ENCODE peak calls at places on chromosomes 11 and 22, in six cellular contexts. F, V, E, I, R and L are unnamed samples.

GRCh38 chr11:6667733-6668374 is 12.2 kb upstream of the DCHS1 start:
- DNase-seq in F (no peak), V (no peak), E (no peak), I (peak), R (no peak), L (peak)

GRCh38 chr11:106381895-106382294 is 304.4 kb downstream of the AASDHPPT start:
- DNase-seq in F (no peak), V (no peak), E (no peak), I (no peak), R (no peak), L (no peak)

GRCh38 chr22:29559030-29559429 is 5.5 kb upstream of the THOC5 start:
- DNase-seq in F (no peak), V (no peak), E (no peak), I (no peak), R (no peak), L (no peak)

GRCh38 chr11:56885182-56885581 is 103.5 kb upstream of the OR5AK2 start:
- DNase-seq in F (no peak), V (no peak), E (no peak), I (no peak), R (no peak), L (no peak)

GRCh38 chr11:57357310-57357709 is 19.2 kb downstream of the P2RX3 start:
- DNase-seq in F (no peak), V (no peak), E (no peak), I (no peak), R (no peak), L (no peak)

GRCh38 chr22:40156001-40156516 is 21.7 kb upstream of the TNRC6B start:
- DNase-seq in F (no peak), V (peak), E (no peak), I (peak), R (no peak), L (peak)

GRCh38 chr11:77130763-77131513 is 2.9 kb downstream of the MYO7A start:
- DNase-seq in F (no peak), V (no peak), E (peak), I (peak), R (no peak), L (peak)

GRCh38 chr11:3182462-3182852 is 17.3 kb upstream of the OSBPL5 start:
- DNase-seq in F (no peak), V (no peak), E (no peak), I (no peak), R (no peak), L (no peak)

GRCh38 chr11:41836426-41836825 is 377.0 kb upstream of the LRRC4C start:
- DNase-seq in F (no peak), V (no peak), E (no peak), I (peak), R (no peak), L (no peak)

GRCh38 chr11:126318642-126319373 is 14.9 kb downstream of the DCPS start:
- DNase-seq in F (no peak), V (peak), E (no peak), I (peak), R (no peak), L (peak)

GRCh38 chr22:19984851-19985811 is 31.5 kb downstream of the ARVCF start:
- DNase-seq in F (no peak), V (no peak), E (peak), I (no peak), R (no peak), L (no peak)
- TF ChIP-seq CTCF in F (no peak), V (no peak), E (no peak), I (no peak), R (no peak), L (no peak)

GRCh38 chr11:118524757-118525465 is 2.4 kb upstream of the TTC36 start:
- DNase-seq in F (no peak), V (no peak), E (no peak), I (no peak), R (no peak), L (no peak)

GRCh38 chr11:118524356-118524755 is 2.9 kb upstream of the TTC36 start:
- DNase-seq in F (no peak), V (no peak), E (no peak), I (no peak), R (no peak), L (no peak)

GRCh38 chr11:118519549-118519948 is 7.7 kb upstream of the TTC36 start:
- DNase-seq in F (no peak), V (no peak), E (no peak), I (no peak), R (no peak), L (no peak)

GRCh38 chr11:118521892-118522311 is 5.4 kb upstream of the TTC36 start:
- DNase-seq in F (no peak), V (no peak), E (no peak), I (peak), R (no peak), L (no peak)

GRCh38 chr11:118522571-118523072 is 4.7 kb upstream of the TTC36 start:
- DNase-seq in F (peak), V (no peak), E (no peak), I (peak), R (no peak), L (peak)
- TF ChIP-seq CTCF in F (peak), V (no peak), E (no peak), I (peak), R (no peak), L (peak)

GRCh38 chr22:32119568-32120235 is 39.4 kb downstream of the C22orf42 start:
- DNase-seq in F (no peak), V (no peak), E (no peak), I (no peak), R (no peak), L (no peak)

GRCh38 chr22:32122899-32123298 is 36.2 kb downstream of the C22orf42 start:
- DNase-seq in F (no peak), V (no peak), E (no peak), I (no peak), R (no peak), L (no peak)

GRCh38 chr22:32123657-32124056 is 35.4 kb downstream of the C22orf42 start:
- DNase-seq in F (peak), V (no peak), E (no peak), I (no peak), R (no peak), L (no peak)

DNA sequence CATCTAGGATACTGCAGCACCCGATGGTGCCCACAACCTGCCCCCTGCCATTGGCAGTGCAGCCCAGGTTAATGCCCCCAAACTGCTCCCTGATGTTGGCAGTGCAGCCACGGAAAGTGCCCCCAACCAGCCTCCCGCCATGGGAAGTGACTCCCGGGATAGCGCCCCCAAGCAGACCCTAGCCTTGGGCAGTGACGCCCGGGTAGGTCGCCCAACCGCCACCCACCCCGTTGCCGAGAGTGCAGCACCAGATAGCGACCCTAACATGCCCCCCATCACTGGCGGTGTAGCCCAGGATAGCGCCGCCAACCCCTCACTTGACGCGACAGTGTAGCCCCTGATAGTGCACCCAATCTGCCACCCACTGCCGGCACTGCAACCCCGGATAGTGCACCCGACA is 38.5 kb downstream of the C22orf42 start:
- DNase-seq in F (no peak), V (no peak), E (no peak), I (no peak), R (no peak), L (no peak)
- TF ChIP-seq CTCF in F (no peak), V (no peak), E (no peak), I (no peak), R (no peak), L (no peak)

GRCh38 chr11:47501095-47501494 is 51.8 kb downstream of the CELF1 start:
- DNase-seq in F (no peak), V (no peak), E (no peak), I (no peak), R (no peak), L (no peak)
- TF ChIP-seq CTCF in F (no peak), V (no peak), E (no peak), I (no peak), R (no peak), L (no peak)

GRCh38 chr11:29629281-29629680 is 387.5 kb downstream of the KCNA4 start:
- DNase-seq in F (no peak), V (no peak), E (no peak), I (peak), R (no peak), L (peak)

GRCh38 chr11:29628584-29628983 is 388.2 kb downstream of the KCNA4 start:
- DNase-seq in F (peak), V (no peak), E (no peak), I (no peak), R (no peak), L (no peak)

GRCh38 chr11:29634744-29635143 is 382.1 kb downstream of the KCNA4 start:
- DNase-seq in F (no peak), V (no peak), E (no peak), I (no peak), R (no peak), L (no peak)

GRCh38 chr11:29634248-29634647 is 382.6 kb downstream of the KCNA4 start:
- DNase-seq in F (no peak), V (no peak), E (no peak), I (peak), R (no peak), L (peak)
- TF ChIP-seq CTCF in F (no peak), V (no peak), E (peak), I (peak), R (no peak), L (peak)

GRCh38 chr11:86403458-86403857 is 28.8 kb downstream of the CCDC81 start:
- DNase-seq in F (no peak), V (no peak), E (no peak), I (no peak), R (no peak), L (no peak)
- TF ChIP-seq CTCF in F (no peak), V (no peak), E (no peak), I (no peak), R (no peak), L (no peak)

GRCh38 chr11:111236355-111236754 is 9.2 kb upstream of the POU2AF2 start:
- DNase-seq in F (no peak), V (no peak), E (no peak), I (no peak), R (no peak), L (no peak)
- TF ChIP-seq CTCF in F (no peak), V (no peak), E (no peak), I (no peak), R (no peak), L (no peak)

GRCh38 chr11:63999349-64000025 is 13.2 kb downstream of the OTUB1 start:
- DNase-seq in F (peak), V (peak), E (peak), I (peak), R (no peak), L (peak)
- TF ChIP-seq CTCF in F (no peak), V (no peak), E (no peak), I (no peak), R (no peak), L (no peak)

DNA sequence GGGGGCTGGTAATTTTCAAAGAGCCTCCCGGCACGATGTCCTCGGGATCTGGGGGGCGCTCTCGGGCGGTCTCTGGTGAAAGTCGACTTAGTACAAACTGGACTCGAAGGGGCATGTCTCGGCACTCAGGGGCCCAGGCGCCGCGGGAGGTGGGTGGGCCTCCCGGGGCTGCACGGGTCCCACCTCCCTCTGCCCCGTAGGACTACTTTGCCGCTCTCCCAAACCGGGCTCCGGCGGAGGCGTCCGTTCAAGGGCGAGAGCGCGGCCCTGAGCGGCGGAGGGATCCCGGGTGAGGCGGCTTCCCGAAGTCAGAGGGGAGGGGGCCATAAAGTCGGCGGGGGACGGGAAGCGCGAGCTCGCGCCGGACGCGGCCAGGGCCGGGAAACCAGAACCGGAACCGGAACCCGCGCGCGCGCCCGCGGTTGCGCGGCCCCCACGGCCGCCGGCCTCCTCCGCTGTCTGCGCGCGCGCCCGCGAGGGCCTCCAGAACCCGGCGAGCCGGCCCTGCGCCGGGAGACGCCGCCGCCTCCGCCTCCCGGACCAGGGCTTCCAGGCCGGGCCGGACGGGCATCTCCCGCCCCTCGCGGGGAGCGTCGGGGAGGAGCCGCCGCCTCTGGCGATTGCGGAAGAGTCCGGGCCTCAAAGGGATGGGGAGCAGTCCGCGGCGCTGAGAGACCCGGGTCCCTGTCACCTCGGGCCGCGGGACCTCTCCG is at the start of gene ARHGEF12:
- DNase-seq in F (peak), V (peak), E (peak), I (peak), R (peak), L (peak)
- TF ChIP-seq CTCF in F (no peak), V (no peak), E (peak), I (no peak), R (peak), L (peak)

GRCh38 chr22:24191381-24191841 is 10.1 kb downstream of the SUSD2 start:
- DNase-seq in F (no peak), V (peak), E (no peak), I (no peak), R (no peak), L (no peak)
- TF ChIP-seq CTCF in F (no peak), V (no peak), E (no peak), I (no peak), R (no peak), L (peak)